ENCODE peak calls at places on chromosomes 1 and 21, in nine cellular contexts. One of them, this sample, is unnamed.

GRCh38 chr21:17003221-17003620 is 509.6 kb upstream of the CXADR start:
- DNase-seq in tibial nerve: no peak
- DNase-seq in body of pancreas: no peak
- DNase-seq in PC-9: no peak
- DNase-seq in MCF 10A: no peak
- DNase-seq in lung: no peak
- DNase-seq in hepatocyte: no peak
- DNase-seq in AG10803: peak
- DNase-seq in mesothelial cell of epicardium: no peak
- DNase-seq in this sample: no peak

GRCh38 chr21:35190201-35190701 is 141.1 kb upstream of the RUNX1 start:
- DNase-seq in PC-9: peak
- DNase-seq in mesothelial cell of epicardium: no peak
- DNase-seq in lung: no peak
- DNase-seq in MCF 10A: peak
- DNase-seq in hepatocyte: peak
- DNase-seq in tibial nerve: no peak
- DNase-seq in AG10803: peak
- DNase-seq in body of pancreas: no peak
- DNase-seq in this sample: no peak

GRCh38 chr21:15653710-15654109 is 76.1 kb upstream of the USP25 start:
- DNase-seq in MCF 10A: no peak
- DNase-seq in AG10803: no peak
- DNase-seq in hepatocyte: no peak
- DNase-seq in body of pancreas: no peak
- DNase-seq in tibial nerve: no peak
- DNase-seq in lung: no peak
- DNase-seq in mesothelial cell of epicardium: no peak
- DNase-seq in PC-9: no peak
- DNase-seq in this sample: no peak

GRCh38 chr1:10824821-10825540 is 28.5 kb upstream of the CASZ1 start:
- DNase-seq in body of pancreas: no peak
- DNase-seq in MCF 10A: peak
- DNase-seq in hepatocyte: no peak
- DNase-seq in tibial nerve: no peak
- DNase-seq in lung: no peak
- DNase-seq in mesothelial cell of epicardium: no peak
- DNase-seq in PC-9: no peak
- DNase-seq in AG10803: peak
- DNase-seq in this sample: no peak

GRCh38 chr1:15212216-15212988 is 34.6 kb upstream of the FHAD1 start:
- DNase-seq in mesothelial cell of epicardium: no peak
- DNase-seq in MCF 10A: no peak
- DNase-seq in AG10803: peak
- DNase-seq in PC-9: no peak
- DNase-seq in body of pancreas: no peak
- DNase-seq in tibial nerve: no peak
- DNase-seq in lung: no peak
- DNase-seq in hepatocyte: no peak
- DNase-seq in this sample: no peak

GRCh38 chr1:217139513-217139912 is 416.3 kb upstream of the ESRRG start:
- DNase-seq in tibial nerve: no peak
- DNase-seq in hepatocyte: no peak
- DNase-seq in PC-9: no peak
- DNase-seq in mesothelial cell of epicardium: no peak
- DNase-seq in lung: no peak
- DNase-seq in body of pancreas: no peak
- DNase-seq in AG10803: no peak
- DNase-seq in MCF 10A: no peak
- DNase-seq in this sample: no peak

GRCh38 chr21:28521932-28522826 is 470.5 kb downstream of the LTN1 start:
- DNase-seq in AG10803: peak
- DNase-seq in lung: no peak
- DNase-seq in mesothelial cell of epicardium: no peak
- DNase-seq in hepatocyte: peak
- DNase-seq in body of pancreas: no peak
- DNase-seq in tibial nerve: no peak
- DNase-seq in PC-9: no peak
- DNase-seq in MCF 10A: peak
- DNase-seq in this sample: peak

GRCh38 chr1:225919906-225920305 is 4.1 kb downstream of the PYCR2 start:
- DNase-seq in lung: peak
- DNase-seq in PC-9: no peak
- DNase-seq in tibial nerve: no peak
- DNase-seq in body of pancreas: peak
- DNase-seq in mesothelial cell of epicardium: no peak
- DNase-seq in AG10803: peak
- DNase-seq in MCF 10A: peak
- DNase-seq in hepatocyte: peak
- DNase-seq in this sample: no peak

GRCh38 chr1:109767596-109768334 is 4.0 kb upstream of the EPS8L3 start:
- DNase-seq in lung: no peak
- DNase-seq in body of pancreas: peak
- DNase-seq in MCF 10A: no peak
- DNase-seq in mesothelial cell of epicardium: peak
- DNase-seq in PC-9: no peak
- DNase-seq in hepatocyte: no peak
- DNase-seq in tibial nerve: peak
- DNase-seq in AG10803: no peak
- DNase-seq in this sample: peak

GRCh38 chr1:176574756-176575155 is 111.8 kb downstream of the PAPPA2 start:
- DNase-seq in body of pancreas: no peak
- DNase-seq in AG10803: no peak
- DNase-seq in MCF 10A: no peak
- DNase-seq in PC-9: no peak
- DNase-seq in mesothelial cell of epicardium: no peak
- DNase-seq in lung: no peak
- DNase-seq in tibial nerve: no peak
- DNase-seq in hepatocyte: no peak
- DNase-seq in this sample: no peak

GRCh38 chr21:45019076-45019886 is 55.1 kb upstream of the ADARB1 start:
- DNase-seq in AG10803: peak
- DNase-seq in MCF 10A: no peak
- DNase-seq in hepatocyte: no peak
- DNase-seq in tibial nerve: no peak
- DNase-seq in mesothelial cell of epicardium: peak
- DNase-seq in PC-9: no peak
- DNase-seq in body of pancreas: peak
- DNase-seq in lung: no peak
- DNase-seq in this sample: no peak

GRCh38 chr1:109148838-109149555 is 35.1 kb downstream of the ELAPOR1 start:
- DNase-seq in MCF 10A: no peak
- DNase-seq in body of pancreas: no peak
- DNase-seq in mesothelial cell of epicardium: no peak
- DNase-seq in lung: no peak
- DNase-seq in AG10803: no peak
- DNase-seq in hepatocyte: peak
- DNase-seq in tibial nerve: no peak
- DNase-seq in PC-9: no peak
- DNase-seq in this sample: no peak

GRCh38 chr1:2379733-2380404 is 11.5 kb downstream of the MORN1 start:
- DNase-seq in hepatocyte: no peak
- DNase-seq in mesothelial cell of epicardium: no peak
- DNase-seq in body of pancreas: no peak
- DNase-seq in lung: no peak
- DNase-seq in AG10803: no peak
- DNase-seq in MCF 10A: no peak
- DNase-seq in PC-9: no peak
- DNase-seq in tibial nerve: no peak
- DNase-seq in this sample: peak

GRCh38 chr1:223421676-223422075 is 28.5 kb downstream of the CCDC185 start:
- DNase-seq in MCF 10A: peak
- DNase-seq in mesothelial cell of epicardium: no peak
- DNase-seq in body of pancreas: peak
- DNase-seq in tibial nerve: no peak
- DNase-seq in hepatocyte: peak
- DNase-seq in lung: no peak
- DNase-seq in PC-9: no peak
- DNase-seq in AG10803: no peak
- DNase-seq in this sample: no peak

GRCh38 chr21:27536319-27536718 is 569.4 kb upstream of the ADAMTS5 start:
- DNase-seq in PC-9: no peak
- DNase-seq in MCF 10A: peak
- DNase-seq in AG10803: no peak
- DNase-seq in tibial nerve: no peak
- DNase-seq in mesothelial cell of epicardium: no peak
- DNase-seq in lung: no peak
- DNase-seq in body of pancreas: no peak
- DNase-seq in hepatocyte: no peak
- DNase-seq in this sample: no peak

DNA sequence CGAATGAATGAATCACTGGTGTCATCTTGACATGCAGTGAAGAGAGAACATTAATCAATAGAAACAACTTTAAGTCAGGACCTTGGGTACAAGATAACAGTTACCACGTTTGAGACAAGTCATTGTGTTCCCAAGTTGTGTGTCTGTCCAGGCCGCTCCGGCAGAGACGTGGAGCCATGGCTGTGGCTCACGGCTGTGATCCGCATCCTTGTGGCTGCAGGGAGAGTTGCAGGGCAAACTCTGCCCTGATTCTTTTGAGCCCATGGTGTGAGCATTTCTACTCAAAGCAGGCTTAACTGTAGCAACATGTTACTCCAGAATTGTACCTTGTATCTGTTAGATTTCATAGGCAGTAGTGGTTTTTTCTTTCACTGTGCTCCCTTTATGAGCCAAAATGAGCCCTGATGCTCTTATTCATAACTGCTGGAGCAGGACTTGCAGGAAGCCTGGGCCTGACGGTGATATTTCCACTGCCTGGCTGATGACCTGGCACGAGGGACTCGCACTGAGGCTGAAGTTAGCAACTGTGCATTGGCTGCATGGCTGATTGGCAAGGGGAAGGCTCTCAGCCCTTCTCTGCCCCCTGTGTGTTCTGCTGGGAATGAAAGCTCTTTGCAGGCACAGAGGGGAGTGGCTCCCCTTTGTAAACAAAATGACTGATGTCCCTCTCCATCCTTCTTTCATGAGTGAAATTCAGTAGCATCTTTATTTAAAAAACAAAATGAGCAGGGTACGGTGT is 465.3 kb downstream of the AJAP1 start:
- DNase-seq in body of pancreas: no peak
- DNase-seq in PC-9: no peak
- DNase-seq in mesothelial cell of epicardium: no peak
- DNase-seq in lung: no peak
- DNase-seq in MCF 10A: no peak
- DNase-seq in hepatocyte: peak
- DNase-seq in tibial nerve: no peak
- DNase-seq in AG10803: no peak
- DNase-seq in this sample: no peak
- TF ChIP-seq CTCF in body of pancreas: peak
- TF ChIP-seq CTCF in PC-9: peak
- TF ChIP-seq CTCF in mesothelial cell of epicardium: no peak
- TF ChIP-seq CTCF in lung: no peak
- TF ChIP-seq CTCF in MCF 10A: no peak
- TF ChIP-seq CTCF in hepatocyte: peak
- TF ChIP-seq CTCF in tibial nerve: no peak
- TF ChIP-seq CTCF in AG10803: no peak
- TF ChIP-seq CTCF in this sample: no peak

GRCh38 chr1:28037946-28038345 is 50.5 kb downstream of the EYA3 start:
- DNase-seq in body of pancreas: no peak
- DNase-seq in hepatocyte: peak
- DNase-seq in tibial nerve: no peak
- DNase-seq in mesothelial cell of epicardium: no peak
- DNase-seq in AG10803: no peak
- DNase-seq in MCF 10A: no peak
- DNase-seq in lung: no peak
- DNase-seq in PC-9: peak
- DNase-seq in this sample: no peak
- TF ChIP-seq CTCF in body of pancreas: no peak
- TF ChIP-seq CTCF in hepatocyte: no peak
- TF ChIP-seq CTCF in tibial nerve: no peak
- TF ChIP-seq CTCF in mesothelial cell of epicardium: no peak
- TF ChIP-seq CTCF in AG10803: no peak
- TF ChIP-seq CTCF in MCF 10A: no peak
- TF ChIP-seq CTCF in lung: no peak
- TF ChIP-seq CTCF in PC-9: no peak
- TF ChIP-seq CTCF in this sample: no peak

GRCh38 chr1:26580116-26580515 is 50.6 kb downstream of the RPS6KA1 start:
- DNase-seq in MCF 10A: no peak
- DNase-seq in mesothelial cell of epicardium: no peak
- DNase-seq in hepatocyte: no peak
- DNase-seq in PC-9: no peak
- DNase-seq in body of pancreas: no peak
- DNase-seq in tibial nerve: no peak
- DNase-seq in lung: no peak
- DNase-seq in AG10803: no peak
- DNase-seq in this sample: no peak

GRCh38 chr1:26581287-26581651 is 51.7 kb downstream of the RPS6KA1 start:
- DNase-seq in mesothelial cell of epicardium: no peak
- DNase-seq in AG10803: no peak
- DNase-seq in body of pancreas: no peak
- DNase-seq in MCF 10A: no peak
- DNase-seq in tibial nerve: no peak
- DNase-seq in PC-9: no peak
- DNase-seq in hepatocyte: no peak
- DNase-seq in lung: no peak
- DNase-seq in this sample: no peak

GRCh38 chr1:26582836-26583460 is 53.4 kb downstream of the RPS6KA1 start:
- DNase-seq in mesothelial cell of epicardium: no peak
- DNase-seq in hepatocyte: no peak
- DNase-seq in AG10803: peak
- DNase-seq in tibial nerve: peak
- DNase-seq in PC-9: no peak
- DNase-seq in body of pancreas: no peak
- DNase-seq in lung: peak
- DNase-seq in MCF 10A: peak
- DNase-seq in this sample: no peak

GRCh38 chr1:26582053-26582835 is 52.7 kb downstream of the RPS6KA1 start:
- DNase-seq in tibial nerve: no peak
- DNase-seq in MCF 10A: no peak
- DNase-seq in mesothelial cell of epicardium: no peak
- DNase-seq in body of pancreas: no peak
- DNase-seq in hepatocyte: no peak
- DNase-seq in lung: no peak
- DNase-seq in PC-9: no peak
- DNase-seq in AG10803: no peak
- DNase-seq in this sample: no peak

GRCh38 chr1:26584022-26584485 is 54.5 kb downstream of the RPS6KA1 start:
- DNase-seq in tibial nerve: no peak
- DNase-seq in AG10803: no peak
- DNase-seq in MCF 10A: peak
- DNase-seq in lung: no peak
- DNase-seq in body of pancreas: no peak
- DNase-seq in mesothelial cell of epicardium: no peak
- DNase-seq in hepatocyte: no peak
- DNase-seq in PC-9: no peak
- DNase-seq in this sample: no peak
- TF ChIP-seq CTCF in tibial nerve: no peak
- TF ChIP-seq CTCF in AG10803: no peak
- TF ChIP-seq CTCF in MCF 10A: no peak
- TF ChIP-seq CTCF in lung: no peak
- TF ChIP-seq CTCF in body of pancreas: no peak
- TF ChIP-seq CTCF in mesothelial cell of epicardium: no peak
- TF ChIP-seq CTCF in hepatocyte: no peak
- TF ChIP-seq CTCF in PC-9: no peak
- TF ChIP-seq CTCF in this sample: no peak

GRCh38 chr1:26820784-26821269 is 5.7 kb upstream of the ZDHHC18 start:
- DNase-seq in PC-9: no peak
- DNase-seq in tibial nerve: no peak
- DNase-seq in MCF 10A: no peak
- DNase-seq in body of pancreas: no peak
- DNase-seq in lung: no peak
- DNase-seq in AG10803: no peak
- DNase-seq in hepatocyte: no peak
- DNase-seq in mesothelial cell of epicardium: no peak
- DNase-seq in this sample: peak
- TF ChIP-seq CTCF in PC-9: no peak
- TF ChIP-seq CTCF in tibial nerve: peak
- TF ChIP-seq CTCF in MCF 10A: no peak
- TF ChIP-seq CTCF in body of pancreas: no peak
- TF ChIP-seq CTCF in lung: peak
- TF ChIP-seq CTCF in AG10803: no peak
- TF ChIP-seq CTCF in hepatocyte: no peak
- TF ChIP-seq CTCF in mesothelial cell of epicardium: no peak
- TF ChIP-seq CTCF in this sample: no peak

GRCh38 chr1:18560692-18561091 is 70.0 kb upstream of the PAX7 start:
- DNase-seq in PC-9: no peak
- DNase-seq in MCF 10A: peak
- DNase-seq in lung: no peak
- DNase-seq in hepatocyte: no peak
- DNase-seq in tibial nerve: no peak
- DNase-seq in AG10803: no peak
- DNase-seq in mesothelial cell of epicardium: no peak
- DNase-seq in body of pancreas: no peak
- DNase-seq in this sample: no peak
- TF ChIP-seq CTCF in PC-9: no peak
- TF ChIP-seq CTCF in MCF 10A: no peak
- TF ChIP-seq CTCF in lung: no peak
- TF ChIP-seq CTCF in hepatocyte: no peak
- TF ChIP-seq CTCF in tibial nerve: no peak
- TF ChIP-seq CTCF in AG10803: no peak
- TF ChIP-seq CTCF in mesothelial cell of epicardium: no peak
- TF ChIP-seq CTCF in body of pancreas: no peak
- TF ChIP-seq CTCF in this sample: no peak